ENCODE peak calls at places on chromosomes 11 and 22, in four cellular contexts. T is GM23248, J is K562, P is RWPE1. O is an unnamed sample.

GRCh38 chr22:49046546-49047305 is 780.9 kb downstream of the BRD1 start:
- DNase-seq in T (no peak), J (peak; percentile 69), P (no peak), O (no peak)

GRCh38 chr11:118928870-118929495 is 3.3 kb upstream of the BCL9L start:
- DNase-seq in T (peak; percentile 79), J (peak; percentile 70), P (peak; percentile 62), O (peak; percentile 87)

GRCh38 chr22:25656724-25657123 is 85.3 kb upstream of the MYO18B start:
- DNase-seq in T (no peak), J (no peak), P (no peak), O (no peak)

GRCh38 chr11:16999116-16999515 is 15.1 kb downstream of the PLEKHA7 start:
- DNase-seq in T (no peak), J (no peak), P (no peak), O (no peak)

GRCh38 chr22:27885977-27886842 is 32.8 kb downstream of the PITPNB start:
- DNase-seq in T (peak; percentile 86), J (peak; percentile 32), P (peak; percentile 37), O (no peak)

GRCh38 chr11:65928667-65929066 is 9.4 kb downstream of the DRAP1 start:
- DNase-seq in T (no peak), J (peak; percentile 49), P (no peak), O (no peak)

GRCh38 chr11:63635762-63636465 is 21.7 kb upstream of the PLAAT3 start:
- DNase-seq in T (peak; percentile 74), J (peak; percentile 73), P (peak; percentile 55), O (peak; percentile 72)

GRCh38 chr22:23220485-23221350 is 40.4 kb downstream of the BCR start:
- DNase-seq in T (peak; percentile 88), J (peak; percentile 60), P (no peak), O (no peak)

GRCh38 chr11:103924166-103925013 is 112.0 kb upstream of the DDI1 start:
- DNase-seq in T (no peak), J (no peak), P (no peak), O (no peak)

GRCh38 chr11:67120881-67121710 is 2.0 kb downstream of the KDM2A start:
- DNase-seq in T (peak; percentile 61), J (no peak), P (no peak), O (no peak)

GRCh38 chr22:49551897-49552659 is 275.6 kb downstream of the BRD1 start:
- DNase-seq in T (no peak), J (no peak), P (no peak), O (no peak)

GRCh38 chr22:49380828-49381114 is 446.9 kb downstream of the BRD1 start:
- DNase-seq in T (no peak), J (no peak), P (no peak), O (no peak)

GRCh38 chr11:81432333-81432732 is 1301.3 kb downstream of the FAM181B start:
- DNase-seq in T (no peak), J (no peak), P (no peak), O (no peak)

GRCh38 chr11:33867996-33868645 is 23.8 kb downstream of the LMO2 start:
- DNase-seq in T (no peak), J (no peak), P (no peak), O (no peak)
- H3K27ac ChIP-seq in T (no peak overlapping the region), J (peak overlapping the region; percentile 75), P (no peak overlapping the region), O (peak overlapping the region; percentile 90)

GRCh38 chr22:17898375-17898774 is 124.1 kb upstream of the BID start:
- DNase-seq in T (no peak), J (no peak), P (no peak), O (no peak)

GRCh38 chr22:17905445-17905844 is 118.9 kb downstream of the MICAL3 start:
- DNase-seq in T (no peak), J (no peak), P (no peak), O (no peak)

GRCh38 chr22:17906978-17907730 is 117.2 kb downstream of the MICAL3 start:
- DNase-seq in T (no peak), J (no peak), P (no peak), O (no peak)

GRCh38 chr22:17903564-17904295 is 120.6 kb downstream of the MICAL3 start:
- DNase-seq in T (no peak), J (no peak), P (no peak), O (peak; percentile 28)

GRCh38 chr22:17902960-17903359 is 121.4 kb downstream of the MICAL3 start:
- DNase-seq in T (no peak), J (no peak), P (no peak), O (no peak)
- H3K27ac ChIP-seq in T (no peak overlapping the region), J (no peak overlapping the region), P (no peak overlapping the region), O (peak overlapping the region; percentile 87)

DNA sequence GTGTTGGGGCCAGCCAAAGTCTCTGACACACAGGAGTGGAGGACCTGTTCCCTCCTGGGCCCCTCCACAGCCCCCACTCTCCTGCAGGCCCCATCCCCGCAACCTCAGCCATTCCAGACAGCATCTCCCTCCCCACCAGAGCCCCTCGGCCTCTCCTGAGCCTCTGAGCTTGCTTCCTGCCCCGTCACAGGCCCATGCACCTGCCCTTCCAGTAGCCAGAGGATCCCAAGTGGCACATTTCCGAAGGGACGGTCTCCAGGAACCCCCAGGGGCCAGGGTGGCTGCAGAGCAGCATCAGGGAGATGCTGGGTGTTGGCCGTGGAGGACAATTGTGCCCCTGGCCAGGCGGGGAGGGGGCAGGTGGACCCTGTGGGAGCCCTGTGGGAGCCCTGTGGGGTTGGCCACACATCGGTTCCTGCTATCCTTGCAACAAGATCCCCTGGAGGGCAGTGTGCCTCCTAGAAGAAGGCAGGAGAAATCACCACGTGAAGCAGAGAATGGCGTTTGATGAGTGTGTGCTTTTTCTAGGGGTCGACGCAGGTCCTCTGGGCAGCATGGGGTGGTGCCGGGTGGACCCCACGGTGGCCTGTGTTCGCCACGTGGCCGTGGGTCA is 45.3 kb upstream of the PPARA start:
- DNase-seq in T (peak; percentile 59), J (no peak), P (no peak), O (no peak)
- H3K27ac ChIP-seq in T (peak overlapping the region; percentile 82), J (no peak overlapping the region), P (peak overlapping the region; percentile 99), O (peak overlapping the region; percentile 97)

DNA sequence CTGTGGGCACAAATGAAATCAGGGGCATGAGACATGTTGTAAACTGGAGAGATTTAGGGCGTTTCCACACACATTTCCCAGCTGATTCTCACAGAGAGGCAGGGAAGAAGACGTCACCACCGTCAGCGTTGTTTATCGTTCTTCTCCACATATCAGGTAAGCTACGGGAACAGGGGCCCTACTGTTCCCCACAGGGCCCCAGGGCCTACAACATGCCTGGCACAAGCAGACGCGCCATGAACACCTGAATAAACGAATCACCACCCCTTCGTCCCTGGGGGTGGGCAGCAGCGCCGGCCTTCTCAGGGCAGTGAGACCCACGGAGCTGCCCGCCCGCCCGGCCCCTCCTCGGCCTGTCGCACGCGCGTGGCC is 342 bp downstream of the EFCAB6 start:
- DNase-seq in T (peak; percentile 81), J (no peak), P (peak; percentile 16), O (no peak)
- H3K27ac ChIP-seq in T (peak overlapping the region; percentile 62), J (no peak overlapping the region), P (peak overlapping the region; percentile 76), O (peak overlapping the region; percentile 19)

GRCh38 chr11:86517557-86517956 is 142.9 kb downstream of the CCDC81 start:
- DNase-seq in T (no peak), J (no peak), P (no peak), O (no peak)

GRCh38 chr11:86519064-86519911 is 144.6 kb downstream of the CCDC81 start:
- DNase-seq in T (peak; percentile 79), J (peak; percentile 48), P (no peak), O (no peak)

GRCh38 chr11:86514453-86514852 is 139.8 kb downstream of the CCDC81 start:
- DNase-seq in T (no peak), J (no peak), P (no peak), O (no peak)

GRCh38 chr11:86515297-86516094 is 140.8 kb downstream of the CCDC81 start:
- DNase-seq in T (peak; percentile 93), J (no peak), P (peak; percentile 86), O (no peak)

DNA sequence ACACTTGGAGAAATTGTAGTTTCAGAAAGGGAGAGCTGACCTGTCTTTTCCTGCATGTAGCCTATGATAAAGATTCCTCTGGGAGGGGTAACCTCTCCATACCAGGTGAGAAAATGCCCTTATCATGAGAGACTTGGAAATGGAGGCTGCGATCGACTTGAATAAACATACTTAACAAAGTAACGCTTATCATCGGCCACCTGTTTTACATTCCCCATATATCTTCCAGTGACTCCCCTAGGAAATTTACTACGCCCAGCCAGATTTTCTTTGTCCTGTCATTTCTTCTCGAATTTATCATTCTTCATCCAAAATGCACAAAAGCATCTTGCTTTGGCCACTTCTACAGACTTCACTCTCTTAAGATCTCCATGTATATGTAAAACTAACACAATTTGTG is 143.5 kb downstream of the CCDC81 start:
- DNase-seq in T (no peak), J (peak; percentile 39), P (no peak), O (no peak)
- H3K27ac ChIP-seq in T (no peak overlapping the region), J (no peak overlapping the region), P (no peak overlapping the region), O (no peak overlapping the region)

DNA sequence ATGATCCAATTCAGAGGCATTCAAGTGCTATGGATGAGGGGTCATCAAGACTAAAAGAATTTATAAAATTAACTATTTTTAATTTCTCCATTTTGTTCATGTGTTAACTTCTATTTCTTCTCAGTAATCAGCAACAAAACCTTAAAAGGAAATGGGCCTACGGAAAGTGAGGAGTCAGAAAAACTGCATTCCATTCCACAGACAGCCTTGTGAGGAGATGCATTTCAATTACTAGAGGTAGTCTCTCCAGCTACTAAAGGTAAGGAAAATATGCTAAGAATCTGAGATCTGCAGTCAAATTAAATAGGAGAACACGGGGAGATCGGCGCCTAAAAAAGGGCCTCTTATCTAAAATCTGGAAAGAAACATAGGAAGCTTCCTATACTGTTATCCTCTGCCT is 661.7 kb downstream of the DLG2 start:
- DNase-seq in T (no peak), J (no peak), P (no peak), O (no peak)
- H3K27ac ChIP-seq in T (no peak overlapping the region), J (no peak overlapping the region), P (no peak overlapping the region), O (no peak overlapping the region)

GRCh38 chr11:74683279-74683871 is 47.9 kb downstream of the CHRDL2 start:
- DNase-seq in T (peak; percentile 70), J (no peak), P (no peak), O (peak; percentile 68)
- H3K27ac ChIP-seq in T (no peak overlapping the region), J (no peak overlapping the region), P (no peak overlapping the region), O (peak overlapping the region; percentile 86)

DNA sequence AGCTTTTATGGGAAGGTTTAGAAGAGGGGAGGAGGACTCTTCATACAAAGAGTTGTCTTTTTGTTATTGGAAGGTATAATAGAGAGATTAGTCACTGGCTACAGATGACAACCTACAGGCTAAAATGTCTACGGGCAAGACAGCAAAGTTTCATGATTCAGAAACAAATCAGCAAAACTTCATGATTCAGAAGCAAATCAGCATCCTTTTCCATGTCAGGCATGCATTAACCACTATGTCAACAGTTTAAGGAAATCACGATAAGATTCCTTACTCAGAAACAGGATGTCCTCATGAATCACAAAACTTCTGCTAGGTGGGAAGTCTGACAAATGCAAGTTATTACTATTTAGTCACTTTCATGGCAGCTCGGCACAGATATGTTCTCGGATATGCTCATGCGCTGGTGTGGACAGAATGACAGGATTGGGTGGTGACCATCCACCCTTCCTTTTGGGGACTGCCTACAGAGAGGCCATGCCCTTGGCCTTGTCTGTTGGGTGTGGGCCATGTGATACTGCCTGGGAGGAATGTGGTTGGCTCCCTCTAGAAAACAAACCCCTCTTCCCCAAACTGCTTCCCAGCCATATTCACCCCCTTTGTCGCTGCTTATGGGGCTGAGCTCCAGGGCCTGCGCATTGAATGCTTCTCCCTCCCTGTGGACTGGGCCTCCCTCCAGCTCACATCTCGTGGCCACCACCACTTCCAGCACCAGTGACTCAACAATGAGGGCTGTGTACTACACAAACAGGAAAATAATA is 10.2 kb downstream of the C11orf91 start:
- DNase-seq in T (peak; percentile 99), J (no peak), P (peak; percentile 82), O (peak; percentile 43)
- H3K27ac ChIP-seq in T (peak overlapping the region; percentile 98), J (no peak overlapping the region), P (peak overlapping the region; percentile 97), O (peak overlapping the region; percentile 77)